ENCODE peak calls at places on chromosomes 11 and 22, in four cellular contexts. Z is CD4-positive, CD25-positive, alpha-beta regulatory T cell; V is T-helper 17 cell; W is activated T-cell treated with anti-CD3 and anti-CD28 coated beads, Interleukin-2, amount 50 U/mL, for 4 hours. F is an unnamed sample.

GRCh38 chr11:64400096-64400495 is 41.1 kb downstream of the RPS6KA4 start:
- ATAC-seq in Z (no peak), V (no peak), W (no peak), F (no peak)

GRCh38 chr11:71139516-71140205 is 112.7 kb downstream of the SHANK2 start:
- ATAC-seq in Z (no peak), V (no peak), W (no peak), F (no peak)

GRCh38 chr11:78354741-78355705 is 62.6 kb downstream of the GAB2 start:
- ATAC-seq in Z (no peak), V (no peak), W (no peak), F (no peak)

GRCh38 chr11:43557553-43558031 is 122.9 kb upstream of the HSD17B12 start:
- ATAC-seq in Z (no peak), V (no peak), W (no peak), F (no peak)

GRCh38 chr11:123454060-123454651 is 24.1 kb downstream of the GRAMD1B start:
- ATAC-seq in Z (peak; percentile 49), V (peak; percentile 84), W (peak; percentile 94), F (no peak)

GRCh38 chr11:42960521-42961088 is 351.2 kb upstream of the API5 start:
- ATAC-seq in Z (no peak), V (no peak), W (no peak), F (no peak)

GRCh38 chr22:48088926-48089536 is 1326.6 kb downstream of the TBC1D22A start:
- ATAC-seq in Z (no peak), V (no peak), W (no peak), F (no peak)

GRCh38 chr11:61888043-61888442 is 3.3 kb downstream of the FADS3 start:
- ATAC-seq in Z (no peak), V (no peak), W (no peak), F (no peak)

GRCh38 chr22:36358533-36359171 is 29.1 kb downstream of the MYH9 start:
- ATAC-seq in Z (no peak), V (no peak), W (no peak), F (peak; percentile 1)

GRCh38 chr22:20553947-20554741 is 46.7 kb downstream of the MED15 start:
- ATAC-seq in Z (no peak), V (no peak), W (no peak), F (no peak)

GRCh38 chr22:31611065-31611760 is 50.8 kb downstream of the PISD start:
- ATAC-seq in Z (no peak), V (no peak), W (no peak), F (no peak)

GRCh38 chr22:40721266-40721665 is 42.0 kb downstream of the MCHR1 start:
- ATAC-seq in Z (no peak), V (no peak), W (no peak), F (no peak)

GRCh38 chr11:114106986-114107385 is 47.5 kb downstream of the ZBTB16 start:
- ATAC-seq in Z (no peak), V (no peak), W (no peak), F (no peak)

GRCh38 chr22:38419864-38420172 is 35.2 kb downstream of the KCNJ4 start:
- ATAC-seq in Z (no peak), V (no peak), W (no peak), F (no peak)

GRCh38 chr11:92688416-92688815 is 281.0 kb upstream of the MTNR1B start:
- ATAC-seq in Z (no peak), V (no peak), W (no peak), F (no peak)

F was measured in stimulated activated memory B cell treated with anti-CD40 and anti-IgM and Interleukin-4, amounts not matched to agents 10 μg/mL and 1 μg/mL and 100 μg/mL, for 72 hours.